ENCODE peak calls at places on chromosomes 7 and 10, in seven cellular contexts. G is H1, S is HCT116, O is suprapubic skin, Z is stomach, A is GM23338, F is endothelial cell of umbilical vein. W is an unnamed sample. For H3K27me3, the result is how much of the 10 kb centered on the place peaks cover.

GRCh38 chr7:19621740-19622139 is 87.1 kb downstream of the POLR1F start:
- DNase-seq in S (peak), G (no peak), F (no peak), O (no peak), Z (no peak), A (no peak), W (no peak)

GRCh38 chr7:76296743-76297740 is 5.4 kb upstream of the HSPB1 start:
- DNase-seq in A (no peak), S (no peak), G (no peak), F (no peak), O (no peak), Z (peak), W (no peak)

GRCh38 chr10:123009105-123009805 is 449 bp downstream of the ACADSB start:
- DNase-seq in S (no peak), G (no peak), A (peak), Z (peak), O (no peak), F (peak), W (no peak)

GRCh38 chr10:100660945-100661344 is 84.4 kb upstream of the PAX2 start:
- DNase-seq in F (no peak), A (no peak), G (no peak), S (no peak), O (no peak), Z (no peak), W (no peak)

GRCh38 chr7:133539016-133539415 is 286.1 kb downstream of the EXOC4 start:
- DNase-seq in A (no peak), G (no peak), S (no peak), Z (no peak), F (no peak), O (no peak), W (no peak)

GRCh38 chr10:60384708-60385398 is 4.8 kb downstream of the ANK3 start:
- DNase-seq in G (no peak), A (no peak), Z (no peak), S (peak), F (peak), O (no peak), W (no peak)

GRCh38 chr7:100352984-100353684 is 4.8 kb upstream of the PILRB start:
- DNase-seq in S (no peak), O (peak), G (no peak), A (no peak), Z (no peak), F (no peak), W (no peak)

GRCh38 chr10:4836416-4836969 is 10.5 kb downstream of the AKR1E2 start:
- DNase-seq in Z (no peak), G (no peak), S (no peak), A (no peak), O (no peak), F (no peak), W (no peak)

GRCh38 chr7:98369726-98370125 is 31.2 kb downstream of the BAIAP2L1 start:
- DNase-seq in G (no peak), O (peak), Z (no peak), A (no peak), F (no peak), S (no peak), W (no peak)

GRCh38 chr7:25256424-25256823 is 28.1 kb upstream of the NPVF start:
- DNase-seq in Z (no peak), S (no peak), G (no peak), A (no peak), F (no peak), O (no peak), W (no peak)

GRCh38 chr7:762891-763290 is 35.8 kb upstream of the PRKAR1B start:
- DNase-seq in A (no peak), S (no peak), G (no peak), Z (no peak), F (no peak), O (no peak), W (no peak)

GRCh38 chr7:12322287-12322902 is 81.3 kb downstream of the VWDE start:
- DNase-seq in O (no peak), G (no peak), A (peak), Z (no peak), S (peak), F (peak), W (no peak)

GRCh38 chr7:62361-63116 is 129.8 kb upstream of the FAM20C start:
- DNase-seq in O (peak), S (no peak), Z (no peak), F (no peak), G (no peak), A (no peak), W (no peak)

GRCh38 chr10:93357680-93358079 is 124.5 kb downstream of the MYOF start:
- DNase-seq in G (no peak), Z (no peak), F (peak), A (peak), O (no peak), S (no peak), W (no peak)

GRCh38 chr7:157445956-157446295 is 109.1 kb downstream of the DNAJB6 start:
- DNase-seq in S (no peak), O (peak), G (peak), Z (no peak), F (no peak), A (no peak), W (no peak)

GRCh38 chr7:111025013-111025412 is 65.9 kb upstream of the LRRN3 start:
- DNase-seq in S (no peak), F (no peak), G (no peak), A (no peak), O (no peak), Z (no peak), W (no peak)

GRCh38 chr7:49817251-49817650 is 43.8 kb downstream of the VWC2 start:
- DNase-seq in F (no peak), A (no peak), S (no peak), Z (no peak), G (no peak), O (no peak), W (no peak)

GRCh38 chr10:116766241-116767198 is 24.2 kb upstream of the HSPA12A start:
- DNase-seq in O (peak), S (no peak), G (no peak), Z (no peak), A (peak), F (no peak), W (no peak)

GRCh38 chr7:55026867-55027490 is 8.2 kb downstream of the EGFR start:
- DNase-seq in Z (no peak), F (no peak), O (no peak), G (no peak), S (no peak), A (no peak), W (no peak)

GRCh38 chr10:97365761-97366351 is 31.3 kb upstream of the FRAT2 start:
- DNase-seq in F (peak), G (no peak), Z (no peak), S (no peak), A (no peak), O (no peak), W (peak)

GRCh38 chr10:54758791-54759190 is 42.2 kb downstream of the PCDH15 start:
- DNase-seq in F (peak), Z (no peak), G (no peak), O (no peak), S (no peak), A (peak), W (no peak)

GRCh38 chr7:158532093-158532627 is 55.5 kb downstream of the PTPRN2 start:
- DNase-seq in A (no peak), O (no peak), Z (no peak), S (no peak), F (no peak), G (no peak), W (no peak)

GRCh38 chr10:98404571-98405396 is 10.2 kb downstream of the PYROXD2 start:
- DNase-seq in G (no peak), S (no peak), Z (no peak), A (no peak), F (no peak), O (no peak), W (no peak)

GRCh38 chr10:93463723-93464511 is 18.2 kb downstream of the MYOF start:
- DNase-seq in F (peak), O (no peak), S (no peak), A (no peak), G (no peak), Z (no peak), W (no peak)

GRCh38 chr10:124403548-124403947 is 15.2 kb downstream of the OAT start:
- DNase-seq in Z (peak), S (peak), G (peak), A (peak), O (no peak), F (peak), W (no peak)

GRCh38 chr10:2476236-2476814 is 591.0 kb upstream of the PFKP start:
- DNase-seq in A (no peak), F (no peak), S (no peak), Z (no peak), G (no peak), O (no peak), W (no peak)

GRCh38 chr10:131418686-131419085 is 107.2 kb upstream of the TCERG1L start:
- DNase-seq in F (no peak), S (no peak), A (no peak), G (no peak), O (no peak), Z (no peak), W (no peak)

GRCh38 chr10:90227259-90227658 is 525.9 kb downstream of the KIF20B start:
- DNase-seq in G (no peak), A (no peak), Z (no peak), F (peak), O (no peak), S (peak), W (no peak)

GRCh38 chr10:130018730-130019185 is 54.7 kb upstream of the EBF3 start:
- DNase-seq in A (no peak), Z (no peak), G (no peak), S (no peak), O (no peak), F (no peak), W (no peak)

GRCh38 chr10:117762819-117763172 is 220.2 kb downstream of the EMX2 start:
- DNase-seq in S (peak), G (no peak), Z (no peak), F (no peak), O (no peak), A (no peak), W (peak)

GRCh38 chr7:159040146-159040545 is 104.5 kb downstream of the VIPR2 start:
- DNase-seq in Z (no peak), S (no peak), O (no peak), A (no peak), F (no peak), G (peak), W (no peak)

GRCh38 chr10:5888352-5888751 is 1.3 kb downstream of the ANKRD16 start:
- DNase-seq in S (no peak), O (no peak), A (no peak), F (peak), G (no peak), Z (no peak), W (peak)

GRCh38 chr7:158078161-158078910 is 509.3 kb downstream of the PTPRN2 start:
- DNase-seq in Z (peak), G (no peak), O (no peak), A (no peak), F (no peak), S (no peak), W (no peak)

GRCh38 chr10:86349474-86349873 is 17.1 kb downstream of the GRID1 start:
- DNase-seq in O (no peak), A (peak), G (peak), Z (no peak), F (peak), S (peak), W (no peak)

GRCh38 chr10:11396311-11396960 is 215.0 kb downstream of the USP6NL start:
- DNase-seq in F (no peak), A (no peak), S (no peak), O (peak), Z (no peak), G (no peak), W (no peak)

GRCh38 chr7:143408686-143409551 is at the start of gene EPHA1:
- DNase-seq in Z (peak), F (no peak), S (peak), A (peak), O (no peak), G (peak), W (peak)

GRCh38 chr10:82267465-82267864 is 392.5 kb downstream of the NRG3 start:
- DNase-seq in O (no peak), A (no peak), G (no peak), Z (no peak), F (no peak), S (no peak), W (no peak)

DNA sequence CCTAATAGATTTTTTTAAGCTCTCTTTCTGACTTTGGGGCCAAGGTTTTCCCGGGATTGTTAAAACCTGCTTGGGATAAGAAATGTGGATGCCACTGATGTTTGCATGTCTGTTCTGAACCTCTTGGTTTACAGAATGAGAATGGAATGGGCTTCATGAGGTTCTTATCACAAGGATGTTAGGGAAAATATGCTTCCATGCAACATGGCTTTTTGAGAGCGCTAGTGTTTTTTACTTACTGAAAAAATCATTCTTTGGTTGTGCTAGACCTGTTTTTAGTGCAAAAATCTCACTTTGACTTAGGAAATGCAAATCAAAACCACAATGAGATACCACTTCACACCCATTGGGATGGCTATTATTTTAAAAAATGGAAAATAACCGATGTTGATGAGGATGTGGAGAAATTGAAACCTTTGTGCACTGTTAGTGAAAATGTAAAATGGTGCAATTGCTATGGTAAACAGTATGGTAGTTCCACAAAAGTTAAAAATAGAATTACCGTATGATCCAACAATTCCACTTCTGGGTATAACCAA is 38.8 kb downstream of the TSPAN14 start:
- DNase-seq in O (no peak), Z (no peak), F (no peak), G (no peak), S (no peak), A (no peak), W (no peak)
- H3K4me3 ChIP-seq in O (no peak), Z (no peak), F (no peak), G (no peak), S (no peak), A (no peak), W (no peak)

DNA sequence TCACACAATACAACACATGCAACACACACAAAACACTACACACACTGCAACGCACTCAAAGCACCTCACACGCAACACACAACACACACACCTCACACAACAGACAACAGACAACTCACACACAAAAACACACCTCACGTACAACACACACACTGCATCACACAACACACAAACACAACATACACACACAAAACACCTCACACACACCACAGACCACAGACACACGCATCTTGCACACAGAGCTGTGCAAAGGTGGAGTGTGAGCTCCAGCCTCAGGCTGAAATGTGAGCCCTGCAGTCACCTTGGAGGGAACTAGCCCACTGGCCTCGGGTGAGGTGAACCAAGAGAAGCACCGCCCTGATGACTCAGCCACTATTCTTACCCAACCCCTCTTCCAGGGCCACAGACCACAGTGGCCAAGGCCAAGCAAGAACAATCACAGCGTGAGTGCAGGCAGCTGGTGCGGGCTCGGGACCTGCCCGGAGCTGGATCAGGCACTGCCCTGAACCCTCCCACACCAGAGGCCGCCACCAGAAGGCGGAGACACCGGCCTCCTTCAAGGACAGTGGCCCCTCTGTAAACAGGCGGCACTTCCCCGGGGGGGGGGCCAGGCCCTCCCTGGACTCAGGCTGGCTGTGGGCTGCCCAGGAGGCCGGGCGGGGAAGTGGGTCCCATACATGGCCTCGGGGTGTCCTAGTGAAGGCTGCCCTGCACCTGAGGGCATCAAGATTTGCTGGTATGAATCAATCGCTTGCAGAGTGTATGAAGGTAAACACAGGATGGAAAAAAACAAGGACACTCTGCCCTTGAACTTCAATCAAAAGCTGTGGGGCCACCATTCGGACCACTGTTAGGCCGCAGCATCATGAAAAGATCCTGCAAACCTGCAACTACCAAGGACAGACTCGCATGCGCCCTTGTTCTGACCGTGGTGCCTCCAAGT is 106.7 kb downstream of the TNS3 start:
- DNase-seq in Z (peak), F (peak), O (peak), G (no peak), S (peak), A (peak), W (peak)
- TF ChIP-seq POLR2AphosphoS5 in Z (peak), F (no peak), O (peak), G (no peak), S (peak), A (no peak), W (no peak)

GRCh38 chr7:131602304-131602993 is 46.0 kb upstream of the PODXL start:
- DNase-seq in G (no peak), A (no peak), F (no peak), O (no peak), Z (no peak), S (no peak), W (no peak)
- H3K27me3 ChIP-seq in G (under half), A (under half), F (under half), O (under half), Z (under half), S (under half), W (under half)

DNA sequence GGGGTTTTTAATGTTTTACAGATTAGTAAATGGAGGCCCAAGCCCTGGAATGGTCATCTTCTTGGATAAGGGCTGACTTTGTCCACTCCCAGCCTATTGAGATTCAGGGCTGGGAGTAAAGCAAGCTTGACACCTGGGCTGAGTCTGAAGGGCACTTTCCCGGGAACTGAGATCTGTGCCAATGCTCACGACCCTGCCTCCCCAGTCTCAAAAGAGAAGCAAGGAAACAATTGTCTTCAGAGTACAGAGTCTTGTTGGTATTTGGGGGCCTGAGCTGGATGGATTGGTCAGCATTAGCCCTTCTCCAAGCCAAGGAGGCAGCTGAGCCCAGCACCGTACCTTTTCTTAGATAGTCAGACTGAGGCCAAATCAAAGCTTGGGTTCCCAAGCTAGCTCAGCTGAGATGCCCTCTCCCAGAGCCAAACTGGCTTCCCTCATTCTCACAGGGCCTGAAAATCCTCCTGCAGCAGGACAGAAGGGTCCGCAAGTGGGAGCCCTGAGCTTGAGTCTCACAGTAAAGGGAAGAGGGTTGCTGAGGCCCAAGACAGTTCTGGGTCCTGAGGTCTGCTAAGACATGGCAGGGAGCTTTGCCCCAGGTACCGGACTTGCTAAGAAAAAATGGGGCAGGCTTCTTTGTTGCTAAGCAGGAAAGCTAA is 3.7 kb downstream of the DDIT4 start:
- DNase-seq in S (no peak), G (no peak), F (no peak), A (peak), Z (no peak), O (no peak), W (no peak)
- H3K4me3 ChIP-seq in S (no peak), G (no peak), F (no peak), A (no peak), Z (no peak), O (peak), W (no peak)

GRCh38 chr7:101941481-101942383 is 124.3 kb downstream of the CUX1 start:
- DNase-seq in Z (peak), O (no peak), A (no peak), G (no peak), F (peak), S (peak), W (no peak)
- TF ChIP-seq POLR2AphosphoS5 in Z (peak), O (no peak), A (no peak), G (no peak), F (no peak), S (peak), W (no peak)

GRCh38 chr10:99529483-99530107 is 3.1 kb upstream of the NKX2-3 start:
- DNase-seq in O (no peak), F (no peak), S (no peak), Z (no peak), A (peak), G (no peak), W (no peak)

GRCh38 chr10:99530108-99531025 is 2.4 kb upstream of the NKX2-3 start:
- DNase-seq in Z (no peak), O (no peak), F (no peak), A (peak), S (no peak), G (peak), W (peak)

GRCh38 chr10:99527526-99528255 is 5.1 kb upstream of the NKX2-3 start:
- DNase-seq in A (peak), Z (no peak), S (no peak), F (peak), O (no peak), G (peak), W (no peak)

GRCh38 chr10:99528256-99528866 is 4.4 kb upstream of the NKX2-3 start:
- DNase-seq in F (no peak), O (no peak), A (no peak), Z (no peak), S (no peak), G (no peak), W (no peak)

DNA sequence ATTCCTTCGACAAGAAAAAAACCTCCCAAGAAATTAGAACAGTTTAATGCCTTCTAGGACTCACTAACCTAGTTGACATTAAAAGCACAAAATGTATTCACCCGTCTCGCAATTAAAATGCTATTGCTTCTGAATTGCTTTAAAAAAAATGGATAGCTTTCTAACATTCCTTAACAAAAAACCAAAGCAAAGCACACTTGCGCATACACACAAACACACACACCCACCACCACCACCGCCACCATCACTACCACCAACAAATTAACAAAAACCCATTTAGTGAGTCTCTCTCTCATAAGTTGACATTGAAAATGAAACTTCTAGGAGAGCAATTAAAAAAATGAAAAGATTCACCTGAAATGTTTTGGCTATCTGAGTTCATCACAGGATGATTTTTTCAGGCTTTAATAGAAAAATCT is 3.9 kb upstream of the NKX2-3 start:
- DNase-seq in S (no peak), Z (no peak), O (no peak), A (no peak), F (peak), G (no peak), W (no peak)
- H3K27me3 ChIP-seq in S (under half), Z (half or more), O (half or more), A (half or more), F (half or more), G (half or more), W (half or more)

GRCh38 chr7:104327963-104328307 is 468 bp upstream of the LHFPL3 start:
- DNase-seq in O (no peak), F (no peak), G (no peak), A (peak), Z (no peak), S (no peak), W (no peak)
- H3K4me3 ChIP-seq in O (no peak), F (no peak), G (peak), A (peak), Z (peak), S (no peak), W (no peak)